ENCODE peak calls at places on chromosomes 5 and 9, in five cellular contexts. One of them, this sample, is unnamed. For H3K27me3, the result is how much of the 10 kb centered on the place peaks cover.

GRCh38 chr5:89255845-89256463 is 373.0 kb upstream of the MEF2C start:
- DNase-seq in PC-9: no peak
- DNase-seq in IMR-90: peak
- DNase-seq in fibroblast of lung: peak
- DNase-seq in H1: no peak
- DNase-seq in this sample: peak

GRCh38 chr5:138654281-138654867 is 79.2 kb upstream of the HSPA9 start:
- DNase-seq in IMR-90: peak
- DNase-seq in H1: no peak
- DNase-seq in PC-9: peak
- DNase-seq in fibroblast of lung: peak
- DNase-seq in this sample: no peak

GRCh38 chr5:87769137-87769536 is 356.4 kb upstream of the CCNH start:
- DNase-seq in IMR-90: no peak
- DNase-seq in PC-9: no peak
- DNase-seq in H1: no peak
- DNase-seq in fibroblast of lung: peak
- DNase-seq in this sample: peak

GRCh38 chr5:68515514-68515913 is 300.0 kb downstream of the PIK3R1 start:
- DNase-seq in PC-9: no peak
- DNase-seq in fibroblast of lung: no peak
- DNase-seq in H1: no peak
- DNase-seq in IMR-90: no peak
- DNase-seq in this sample: no peak

GRCh38 chr9:93911871-93912554 is 43.1 kb downstream of the BARX1 start:
- DNase-seq in H1: no peak
- DNase-seq in PC-9: no peak
- DNase-seq in IMR-90: peak
- DNase-seq in fibroblast of lung: no peak
- DNase-seq in this sample: peak

GRCh38 chr5:67221487-67222242 is 25.1 kb upstream of the CD180 start:
- DNase-seq in PC-9: no peak
- DNase-seq in IMR-90: no peak
- DNase-seq in H1: no peak
- DNase-seq in fibroblast of lung: no peak
- DNase-seq in this sample: no peak

GRCh38 chr5:89028579-89029272 is 145.7 kb upstream of the MEF2C start:
- DNase-seq in PC-9: no peak
- DNase-seq in H1: no peak
- DNase-seq in fibroblast of lung: peak
- DNase-seq in IMR-90: peak
- DNase-seq in this sample: no peak

GRCh38 chr5:111517853-111518501 is 5.6 kb upstream of the STARD4 start:
- DNase-seq in fibroblast of lung: no peak
- DNase-seq in PC-9: no peak
- DNase-seq in IMR-90: no peak
- DNase-seq in H1: no peak
- DNase-seq in this sample: no peak

GRCh38 chr9:8643464-8643863 is 843.9 kb upstream of the DMAC1 start:
- DNase-seq in H1: no peak
- DNase-seq in PC-9: no peak
- DNase-seq in IMR-90: no peak
- DNase-seq in fibroblast of lung: no peak
- DNase-seq in this sample: no peak

GRCh38 chr5:74243634-74244033 is 396.9 kb downstream of the ENC1 start:
- DNase-seq in fibroblast of lung: peak
- DNase-seq in IMR-90: no peak
- DNase-seq in PC-9: peak
- DNase-seq in H1: no peak
- DNase-seq in this sample: no peak
- H3K4me2 ChIP-seq in fibroblast of lung: no peak
- H3K4me2 ChIP-seq in IMR-90: no peak
- H3K4me2 ChIP-seq in PC-9: peak
- H3K4me2 ChIP-seq in H1: no peak
- H3K4me2 ChIP-seq in this sample: no peak

DNA sequence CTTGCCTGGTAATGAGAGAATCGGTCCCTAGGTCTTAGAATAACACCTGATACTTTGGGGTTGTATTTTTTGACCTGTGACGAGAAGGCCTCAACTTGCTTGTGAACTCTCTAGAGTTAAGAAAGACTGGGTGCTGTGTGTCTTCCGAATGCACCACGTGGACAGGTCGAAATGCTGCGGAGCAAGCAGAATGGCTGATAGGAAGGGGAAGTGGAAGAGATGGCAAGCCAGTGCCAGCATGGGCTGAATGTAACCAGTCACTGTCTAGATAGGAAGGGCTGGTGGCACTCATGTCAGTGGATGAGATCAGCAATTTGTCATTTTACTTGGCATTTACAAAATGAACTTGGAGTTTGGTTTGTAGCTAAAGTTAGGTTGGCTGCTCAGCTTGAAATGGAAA is 5.6 kb downstream of the OTULINL start:
- DNase-seq in fibroblast of lung: no peak
- DNase-seq in PC-9: no peak
- DNase-seq in IMR-90: no peak
- DNase-seq in H1: no peak
- DNase-seq in this sample: no peak
- H3K27me3 ChIP-seq in fibroblast of lung: under half
- H3K27me3 ChIP-seq in PC-9: under half
- H3K27me3 ChIP-seq in IMR-90: under half
- H3K27me3 ChIP-seq in H1: under half
- H3K27me3 ChIP-seq in this sample: half or more

DNA sequence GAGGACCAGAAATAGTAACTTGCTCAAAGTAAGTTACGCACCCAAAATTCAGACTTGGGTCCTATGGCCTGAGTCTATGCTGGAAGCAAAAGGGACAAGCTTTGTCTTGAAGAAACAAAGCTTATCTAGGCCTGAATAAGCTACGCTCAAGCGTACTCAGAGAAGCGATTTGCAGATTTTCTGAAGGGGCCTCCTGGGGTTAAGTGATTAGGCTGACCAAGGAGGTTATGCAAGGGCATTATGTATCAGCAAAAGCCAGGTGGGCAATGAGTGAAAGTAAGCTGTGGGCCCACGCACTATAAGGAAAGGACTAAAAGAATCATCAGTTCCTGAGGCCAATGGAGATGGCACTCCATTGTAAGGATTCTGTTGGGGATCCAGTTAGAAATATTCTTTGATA is 122.1 kb downstream of the SNX18 start:
- DNase-seq in fibroblast of lung: no peak
- DNase-seq in H1: no peak
- DNase-seq in PC-9: no peak
- DNase-seq in IMR-90: no peak
- DNase-seq in this sample: no peak
- H3K4me2 ChIP-seq in fibroblast of lung: no peak
- H3K4me2 ChIP-seq in H1: no peak
- H3K4me2 ChIP-seq in PC-9: no peak
- H3K4me2 ChIP-seq in IMR-90: no peak
- H3K4me2 ChIP-seq in this sample: no peak

GRCh38 chr5:73301208-73302088 is 128.5 kb downstream of the TMEM174 start:
- DNase-seq in PC-9: no peak
- DNase-seq in IMR-90: no peak
- DNase-seq in fibroblast of lung: no peak
- DNase-seq in H1: peak
- DNase-seq in this sample: no peak
- H3K27me3 ChIP-seq in PC-9: under half
- H3K27me3 ChIP-seq in IMR-90: under half
- H3K27me3 ChIP-seq in fibroblast of lung: half or more
- H3K27me3 ChIP-seq in H1: half or more
- H3K27me3 ChIP-seq in this sample: under half

GRCh38 chr9:99129091-99129490 is 24.2 kb downstream of the TGFBR1 start:
- DNase-seq in fibroblast of lung: no peak
- DNase-seq in PC-9: no peak
- DNase-seq in H1: no peak
- DNase-seq in IMR-90: no peak
- DNase-seq in this sample: no peak
- H3K4me2 ChIP-seq in fibroblast of lung: no peak
- H3K4me2 ChIP-seq in PC-9: no peak
- H3K4me2 ChIP-seq in H1: no peak
- H3K4me2 ChIP-seq in IMR-90: no peak
- H3K4me2 ChIP-seq in this sample: no peak

DNA sequence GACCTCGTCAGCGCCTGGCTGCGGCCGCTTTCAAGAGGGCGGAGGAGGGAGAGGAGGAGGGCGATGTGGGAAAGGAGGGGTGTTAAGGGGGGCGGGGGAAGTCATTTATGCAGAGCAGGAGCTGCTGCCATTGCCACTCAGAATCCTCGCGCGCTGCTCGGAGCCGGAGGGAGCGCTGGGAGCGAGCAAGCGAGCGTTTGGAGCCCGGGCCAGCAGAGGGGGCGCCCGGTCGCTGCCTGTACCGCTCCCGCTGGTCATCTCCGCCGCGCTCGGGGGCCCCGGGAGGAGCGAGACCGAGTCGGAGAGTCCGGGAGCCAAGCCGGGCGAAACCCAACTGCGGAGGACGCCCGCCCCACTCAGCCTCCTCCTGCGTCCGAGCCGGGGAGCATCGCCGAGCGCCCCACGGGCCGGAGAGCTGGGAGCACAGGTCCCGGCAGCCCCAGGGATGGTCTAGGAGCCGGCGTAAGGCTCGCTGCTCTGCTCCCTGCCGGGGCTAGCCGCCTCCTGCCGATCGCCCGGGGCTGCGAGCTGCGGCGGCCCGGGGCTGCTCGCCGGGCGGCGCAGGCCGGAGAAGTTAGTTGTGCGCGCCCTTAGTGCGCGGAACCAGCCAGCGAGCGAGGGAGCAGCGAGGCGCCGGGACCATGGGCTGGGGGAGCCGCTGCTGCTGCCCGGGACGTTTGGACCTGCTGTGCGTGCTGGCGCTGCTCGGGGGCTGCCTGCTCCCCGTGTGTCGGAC is at the start of gene PCSK5:
- DNase-seq in IMR-90: peak
- DNase-seq in H1: peak
- DNase-seq in PC-9: peak
- DNase-seq in fibroblast of lung: peak
- DNase-seq in this sample: peak
- H3K27me3 ChIP-seq in IMR-90: under half
- H3K27me3 ChIP-seq in H1: under half
- H3K27me3 ChIP-seq in PC-9: under half
- H3K27me3 ChIP-seq in fibroblast of lung: under half
- H3K27me3 ChIP-seq in this sample: under half

GRCh38 chr9:98774746-98775145 is 21.6 kb downstream of the ANKS6 start:
- DNase-seq in H1: peak
- DNase-seq in fibroblast of lung: no peak
- DNase-seq in PC-9: no peak
- DNase-seq in IMR-90: no peak
- DNase-seq in this sample: peak
- H3K4me2 ChIP-seq in H1: no peak
- H3K4me2 ChIP-seq in fibroblast of lung: no peak
- H3K4me2 ChIP-seq in PC-9: peak
- H3K4me2 ChIP-seq in IMR-90: no peak
- H3K4me2 ChIP-seq in this sample: no peak

GRCh38 chr9:16344343-16344742 is 526.1 kb downstream of the BNC2 start:
- DNase-seq in fibroblast of lung: peak
- DNase-seq in IMR-90: peak
- DNase-seq in H1: no peak
- DNase-seq in PC-9: no peak
- DNase-seq in this sample: peak
- H3K27me3 ChIP-seq in fibroblast of lung: under half
- H3K27me3 ChIP-seq in IMR-90: under half
- H3K27me3 ChIP-seq in H1: under half
- H3K27me3 ChIP-seq in PC-9: under half
- H3K27me3 ChIP-seq in this sample: under half

DNA sequence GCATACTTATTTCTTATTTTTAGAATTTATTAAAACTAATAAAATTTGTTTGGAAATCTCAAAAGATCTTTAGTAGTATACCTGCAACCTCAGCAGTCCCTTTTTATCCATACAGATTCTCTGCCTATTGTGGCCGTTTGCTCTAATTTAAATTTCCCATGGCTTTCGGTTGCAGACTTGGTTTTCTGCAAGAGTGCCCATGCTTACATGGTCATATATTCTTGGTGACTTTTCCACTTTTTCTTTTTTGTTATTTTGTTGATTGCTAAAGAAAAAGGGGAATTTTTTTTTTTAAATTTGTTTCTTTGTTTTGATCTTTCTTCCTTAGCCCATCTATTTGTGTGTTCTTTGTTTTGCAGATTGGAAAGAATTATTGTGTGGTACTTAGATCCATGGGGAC is 20.6 kb downstream of the ZCCHC7 start:
- DNase-seq in IMR-90: no peak
- DNase-seq in PC-9: no peak
- DNase-seq in fibroblast of lung: no peak
- DNase-seq in H1: no peak
- DNase-seq in this sample: no peak
- H3K4me2 ChIP-seq in IMR-90: no peak
- H3K4me2 ChIP-seq in PC-9: no peak
- H3K4me2 ChIP-seq in fibroblast of lung: no peak
- H3K4me2 ChIP-seq in H1: no peak
- H3K4me2 ChIP-seq in this sample: no peak

GRCh38 chr5:39420482-39421145 is 4.2 kb downstream of the DAB2 start:
- DNase-seq in IMR-90: peak
- DNase-seq in H1: no peak
- DNase-seq in PC-9: no peak
- DNase-seq in fibroblast of lung: peak
- DNase-seq in this sample: peak
- H3K27me3 ChIP-seq in IMR-90: under half
- H3K27me3 ChIP-seq in H1: under half
- H3K27me3 ChIP-seq in PC-9: under half
- H3K27me3 ChIP-seq in fibroblast of lung: under half
- H3K27me3 ChIP-seq in this sample: under half

This sample was measured in osteoblast.